ENCODE peak calls at places on chromosomes 4 and X, in five cellular contexts. G, R, V, B and A are unnamed samples.

GRCh38 chr4:80839792-80840191 is 190.7 kb upstream of the BMP3 start:
- DNase-seq in R (no peak), B (no peak), G (no peak), V (no peak), A (no peak)

GRCh38 chrX:136170109-136170800 is 22.9 kb downstream of the FHL1 start:
- DNase-seq in V (no peak), B (peak; percentile 68), G (no peak), R (no peak), A (no peak)

GRCh38 chr4:104382961-104383360 is 111.7 kb downstream of the CXXC4 start:
- DNase-seq in B (no peak), R (no peak), G (no peak), V (no peak), A (no peak)

GRCh38 chr4:175035907-175036306 is 117.7 kb downstream of the ADAM29 start:
- DNase-seq in R (no peak), B (no peak), G (no peak), V (no peak), A (peak; percentile 37)

GRCh38 chr4:40547446-40548132 is 82.1 kb downstream of the RBM47 start:
- DNase-seq in B (no peak), G (no peak), V (no peak), R (no peak), A (no peak)

GRCh38 chr4:4455199-4455865 is 68.4 kb downstream of the NSG1 start:
- DNase-seq in R (no peak), V (no peak), B (no peak), G (no peak), A (no peak)

GRCh38 chrX:72255445-72255844 is 16.6 kb upstream of the ERCC6L start:
- DNase-seq in R (no peak), B (no peak), V (no peak), G (peak; percentile 49), A (no peak)

GRCh38 chrX:48522291-48522690 is 683 bp downstream of the EBP start:
- DNase-seq in B (no peak), R (no peak), G (no peak), V (no peak), A (no peak)

GRCh38 chr4:89247951-89248350 is 59.6 kb downstream of the GPRIN3 start:
- DNase-seq in V (no peak), R (no peak), B (no peak), G (no peak), A (no peak)

GRCh38 chr4:56430203-56430602 is 5.2 kb downstream of the PPAT start:
- DNase-seq in R (no peak), V (no peak), B (no peak), G (no peak), A (no peak)

GRCh38 chrX:70062961-70063550 is 799 bp downstream of the OTUD6A start:
- DNase-seq in G (no peak), R (no peak), V (no peak), B (no peak), A (no peak)

GRCh38 chr4:93199492-93199891 is 629.1 kb upstream of the ATOH1 start:
- DNase-seq in G (no peak), R (no peak), V (no peak), B (peak; percentile 12), A (no peak)

GRCh38 chr4:91279899-91280298 is 1023.9 kb upstream of the GRID2 start:
- DNase-seq in V (no peak), B (no peak), R (no peak), G (no peak), A (no peak)

GRCh38 chrX:151151668-151152267 is 24.6 kb upstream of the GPR50 start:
- DNase-seq in R (no peak), G (no peak), V (no peak), B (peak; percentile 68), A (peak; percentile 46)

GRCh38 chr4:96713271-96713670 is 873.4 kb downstream of the PDHA2 start:
- DNase-seq in B (no peak), V (no peak), R (no peak), G (no peak), A (no peak)

GRCh38 chrX:7110821-7111276 is 36.7 kb upstream of the STS start:
- DNase-seq in G (no peak), R (no peak), V (no peak), B (no peak), A (no peak)

GRCh38 chr4:54281060-54281781 is 52.1 kb downstream of the PDGFRA start:
- DNase-seq in G (no peak), R (no peak), V (no peak), B (peak; percentile 100), A (no peak)

GRCh38 chr4:176793060-176793605 is 411 bp upstream of the VEGFC start:
- DNase-seq in R (no peak), G (no peak), V (no peak), B (no peak), A (no peak)

GRCh38 chrX:46791927-46792825 is 33.3 kb upstream of the SLC9A7 start:
- DNase-seq in V (no peak), G (no peak), R (no peak), B (peak; percentile 95), A (peak; percentile 38)

GRCh38 chr4:140372607-140373327 is 679 bp upstream of the SCOC start:
- DNase-seq in B (peak; percentile 32), G (no peak), V (no peak), R (no peak), A (no peak)

GRCh38 chrX:50648151-50648550 is 165.8 kb downstream of the SHROOM4 start:
- DNase-seq in G (no peak), R (no peak), V (no peak), B (peak; percentile 1), A (no peak)

GRCh38 chr4:24282446-24282845 is 301.9 kb downstream of the DHX15 start:
- DNase-seq in G (no peak), R (no peak), V (no peak), B (no peak), A (no peak)

GRCh38 chr4:139014391-139015268 is 951 bp upstream of the NOCT start:
- DNase-seq in G (no peak), B (peak; percentile 98), R (no peak), V (no peak), A (peak; percentile 95)

GRCh38 chrX:149628280-149628679 is 3.3 kb downstream of the TMEM185A start:
- DNase-seq in R (no peak), V (no peak), G (no peak), B (no peak), A (no peak)

GRCh38 chr4:61204353-61204752 is 4.2 kb downstream of the ADGRL3 start:
- DNase-seq in R (no peak), G (no peak), V (no peak), B (no peak), A (peak; percentile 59)

GRCh38 chr4:184310171-184310567 is 92.5 kb upstream of the ENPP6 start:
- DNase-seq in B (no peak), V (peak; percentile 34), R (no peak), G (no peak), A (no peak)

GRCh38 chr4:38131371-38132139 is 171.4 kb downstream of the PTTG2 start:
- DNase-seq in V (peak; percentile 42), G (no peak), R (no peak), B (peak; percentile 29), A (no peak)

GRCh38 chr4:35511851-35512250 is 732.5 kb downstream of the ARAP2 start:
- DNase-seq in G (no peak), V (no peak), R (no peak), B (no peak), A (no peak)

GRCh38 chr4:169963998-169964397 is 62.2 kb downstream of the MFAP3L start:
- DNase-seq in R (no peak), B (peak; percentile 30), V (no peak), G (no peak), A (no peak)

GRCh38 chrX:323721-324628 is 5.4 kb upstream of the GTPBP6 start:
- DNase-seq in G (peak; percentile 42), B (peak; percentile 63), R (no peak), V (no peak), A (peak; percentile 43)

GRCh38 chr4:187027231-187027760 is 303.6 kb upstream of the FAT1 start:
- DNase-seq in G (no peak), B (no peak), R (no peak), V (no peak), A (no peak)

GRCh38 chr4:58191086-58191485 is 1080.9 kb upstream of the IGFBP7 start:
- DNase-seq in V (no peak), G (no peak), B (no peak), R (no peak), A (no peak)

GRCh38 chr4:78774395-78774794 is 1.8 kb upstream of the BMP2K start:
- DNase-seq in R (no peak), V (no peak), B (no peak), G (no peak), A (no peak)

GRCh38 chrX:104988038-104988437 is 232.5 kb downstream of the TEX13A start:
- DNase-seq in R (no peak), B (no peak), V (no peak), G (no peak), A (no peak)